ENCODE peak calls at places on chromosomes 7 and 10, in six cellular contexts. D is activated T-cell treated with anti-CD3 and anti-CD28 coated beads for 1 hour, N is NCI-H2081, Y is HCEC 1CT, Q is myocyte, B is T follicular helper cell. M is an unnamed sample.

GRCh38 chr10:103667390-103667789 is 173.9 kb downstream of the NEURL1 start:
- DNase-seq in D (no peak), N (no peak), Y (no peak), Q (no peak), B (no peak), M (no peak)

GRCh38 chr7:136677456-136678365 is 190.7 kb upstream of the CHRM2 start:
- DNase-seq in D (no peak), N (no peak), Y (peak; percentile 61), Q (peak; percentile 22), B (no peak), M (no peak)

GRCh38 chr7:41975854-41976253 is 261.2 kb downstream of the GLI3 start:
- DNase-seq in D (no peak), N (no peak), Y (peak; percentile 50), Q (no peak), B (no peak), M (no peak)

GRCh38 chr10:124898493-124898892 is 43.4 kb upstream of the ZRANB1 start:
- DNase-seq in D (no peak), N (no peak), Y (no peak), Q (no peak), B (no peak), M (no peak)

GRCh38 chr7:100087055-100087750 is 1.6 kb upstream of the COPS6 start:
- DNase-seq in D (no peak), N (no peak), Y (peak; percentile 100), Q (peak; percentile 43), B (no peak), M (no peak)

GRCh38 chr10:77405771-77406241 is 231.8 kb downstream of the KCNMA1 start:
- DNase-seq in D (no peak), N (peak; percentile 76), Y (peak; percentile 75), Q (peak; percentile 89), B (no peak), M (peak; percentile 64)

GRCh38 chr7:74002474-74003017 is 25.4 kb upstream of the ELN start:
- DNase-seq in D (peak; percentile 4), N (no peak), Y (peak; percentile 60), Q (peak; percentile 77), B (no peak), M (peak; percentile 54)

GRCh38 chr10:114681542-114681941 is 23.5 kb upstream of the ABLIM1 start:
- DNase-seq in D (no peak), N (peak; percentile 20), Y (no peak), Q (peak; percentile 71), B (no peak), M (no peak)

GRCh38 chr10:126504051-126504760 is 115.9 kb upstream of the ADAM12 start:
- DNase-seq in D (no peak), N (peak; percentile 2), Y (peak; percentile 60), Q (peak; percentile 78), B (no peak), M (peak; percentile 53)

GRCh38 chr10:77056650-77057049 is 581.0 kb downstream of the KCNMA1 start:
- DNase-seq in D (no peak), N (no peak), Y (no peak), Q (no peak), B (no peak), M (no peak)

GRCh38 chr10:18861382-18861781 is 187.2 kb upstream of the MALRD1 start:
- DNase-seq in D (no peak), N (no peak), Y (no peak), Q (no peak), B (no peak), M (no peak)

GRCh38 chr10:113550365-113550764 is 2.5 kb upstream of the HABP2 start:
- DNase-seq in D (no peak), N (no peak), Y (peak; percentile 15), Q (no peak), B (no peak), M (no peak)

GRCh38 chr7:20785211-20786048 is 1.3 kb downstream of the SP8 start:
- DNase-seq in D (no peak), N (peak; percentile 59), Y (no peak), Q (peak; percentile 24), B (no peak), M (no peak)

GRCh38 chr7:106048621-106049020 is 63.5 kb downstream of the SYPL1 start:
- DNase-seq in D (no peak), N (no peak), Y (no peak), Q (no peak), B (no peak), M (no peak)

GRCh38 chr10:112435013-112435619 is 11.6 kb downstream of the ZDHHC6 start:
- DNase-seq in D (no peak), N (no peak), Y (peak; percentile 53), Q (peak; percentile 18), B (no peak), M (no peak)

GRCh38 chr7:41702635-41703371 is at the start of gene INHBA:
- DNase-seq in D (no peak), N (no peak), Y (peak; percentile 93), Q (peak; percentile 53), B (no peak), M (no peak)

GRCh38 chr7:137820677-137821420 is 25.9 kb downstream of the DGKI start:
- DNase-seq in D (no peak), N (peak; percentile 55), Y (no peak), Q (peak; percentile 50), B (no peak), M (no peak)

GRCh38 chr7:12979181-12979580 is 291.7 kb downstream of the ARL4A start:
- DNase-seq in D (no peak), N (no peak), Y (no peak), Q (no peak), B (no peak), M (no peak)

GRCh38 chr7:143205560-143206293 is 16.1 kb upstream of the TAS2R40 start:
- DNase-seq in D (no peak), N (no peak), Y (no peak), Q (peak; percentile 87), B (no peak), M (no peak)

GRCh38 chr10:119859422-119860258 is 13.0 kb downstream of the MCMBP start:
- DNase-seq in D (no peak), N (peak; percentile 26), Y (peak; percentile 39), Q (peak; percentile 52), B (no peak), M (no peak)

GRCh38 chr7:155702616-155703015 is 58.2 kb downstream of the RBM33 start:
- DNase-seq in D (no peak), N (no peak), Y (no peak), Q (no peak), B (no peak), M (no peak)

GRCh38 chr10:5709865-5710264 is 25.2 kb downstream of the TASOR2 start:
- DNase-seq in D (no peak), N (no peak), Y (no peak), Q (no peak), B (no peak), M (no peak)

GRCh38 chr7:47280114-47280513 is 301.8 kb downstream of the TNS3 start:
- DNase-seq in D (no peak), N (no peak), Y (no peak), Q (no peak), B (no peak), M (no peak)

GRCh38 chr10:124644771-124645170 is 99.4 kb downstream of the FAM53B start:
- DNase-seq in D (no peak), N (no peak), Y (no peak), Q (no peak), B (no peak), M (no peak)

GRCh38 chr7:154096-154835 is 38.1 kb upstream of the FAM20C start:
- DNase-seq in D (no peak), N (no peak), Y (no peak), Q (no peak), B (no peak), M (no peak)

M was measured in frontal cortex.